ENCODE peak calls at places on chromosomes 11 and 22, in ten cellular contexts. S is stomach, A is breast epithelium, E is HepG2, Z is vagina, U is esophagus muscularis mucosa, Y is K562, H is suprapubic skin, P is H1, V is GM12891. M is an unnamed sample.

GRCh38 chr11:59172345-59173079 is 580 bp downstream of the DTX4 start:
- DNase-seq in S (peak; percentile 29), A (no peak), E (peak; percentile 10), Z (no peak), U (peak; percentile 86), Y (peak; percentile 37), H (no peak), P (no peak), V (peak; percentile 56), M (peak; percentile 39)

GRCh38 chr11:79263001-79263400 is 177.8 kb downstream of the TENM4 start:
- DNase-seq in S (peak; percentile 30), A (no peak), E (no peak), Z (peak; percentile 81), U (no peak), Y (no peak), H (no peak), P (no peak), V (no peak), M (no peak)

GRCh38 chr11:120169981-120170698 is 32.2 kb upstream of the TRIM29 start:
- DNase-seq in S (no peak), A (no peak), E (no peak), Z (no peak), U (peak; percentile 42), Y (no peak), H (no peak), P (no peak), V (no peak), M (no peak)

GRCh38 chr11:65915101-65915820 is 3.6 kb downstream of the C11orf68 start:
- DNase-seq in S (no peak), A (no peak), E (no peak), Z (no peak), U (no peak), Y (no peak), H (peak; percentile 73), P (no peak), V (no peak), M (no peak)

GRCh38 chr11:26323837-26324236 is 8.1 kb upstream of the ANO3 start:
- DNase-seq in S (no peak), A (no peak), E (no peak), Z (no peak), U (no peak), Y (no peak), H (no peak), P (no peak), V (no peak), M (no peak)

GRCh38 chr11:115579181-115579825 is 75.1 kb upstream of the CADM1 start:
- DNase-seq in S (no peak), A (no peak), E (no peak), Z (no peak), U (no peak), Y (no peak), H (no peak), P (no peak), V (no peak), M (no peak)

GRCh38 chr11:86818466-86819282 is 18.3 kb downstream of the PRSS23 start:
- DNase-seq in S (no peak), A (no peak), E (peak; percentile 42), Z (no peak), U (no peak), Y (peak; percentile 60), H (no peak), P (no peak), V (no peak), M (no peak)

GRCh38 chr11:113994077-113994954 is 19.4 kb downstream of the HTR3A start:
- DNase-seq in S (peak; percentile 36), A (no peak), E (no peak), Z (no peak), U (no peak), Y (peak; percentile 49), H (no peak), P (no peak), V (peak; percentile 43), M (no peak)

GRCh38 chr22:36569999-36570398 is 41.0 kb upstream of the EIF3D start:
- DNase-seq in S (no peak), A (no peak), E (peak; percentile 18), Z (no peak), U (no peak), Y (peak; percentile 22), H (no peak), P (peak; percentile 38), V (no peak), M (no peak)

GRCh38 chr11:46305295-46305694 is 27.8 kb downstream of the CREB3L1 start:
- DNase-seq in S (no peak), A (no peak), E (peak; percentile 30), Z (no peak), U (no peak), Y (no peak), H (no peak), P (no peak), V (no peak), M (no peak)

GRCh38 chr11:27352781-27353180 is 10.2 kb downstream of the CCDC34 start:
- DNase-seq in S (no peak), A (no peak), E (no peak), Z (no peak), U (no peak), Y (no peak), H (no peak), P (no peak), V (no peak), M (no peak)

GRCh38 chr22:29710922-29711593 is 8.7 kb upstream of the CABP7 start:
- DNase-seq in S (peak; percentile 33), A (no peak), E (no peak), Z (no peak), U (no peak), Y (no peak), H (no peak), P (no peak), V (no peak), M (no peak)

GRCh38 chr11:9962722-9963121 is 298.8 kb downstream of the SWAP70 start:
- DNase-seq in S (no peak), A (no peak), E (no peak), Z (no peak), U (no peak), Y (no peak), H (no peak), P (no peak), V (peak; percentile 18), M (peak; percentile 14)

GRCh38 chr11:91686700-91687099 is 537.9 kb upstream of the FAT3 start:
- DNase-seq in S (no peak), A (no peak), E (no peak), Z (no peak), U (no peak), Y (no peak), H (no peak), P (no peak), V (no peak), M (no peak)

GRCh38 chr11:97140885-97141494 is 751.2 kb downstream of the JRKL start:
- DNase-seq in S (no peak), A (no peak), E (peak; percentile 16), Z (no peak), U (no peak), Y (peak; percentile 8), H (no peak), P (no peak), V (no peak), M (no peak)

GRCh38 chr11:125376117-125376516 is 119.9 kb downstream of the FEZ1 start:
- DNase-seq in S (peak; percentile 27), A (peak; percentile 88), E (no peak), Z (no peak), U (peak; percentile 95), Y (peak; percentile 20), H (no peak), P (no peak), V (no peak), M (no peak)
- TF ChIP-seq POLR2AphosphoS5 in S (no peak), A (no peak), E (no peak), Z (peak; percentile 56), U (peak; percentile 56), Y (no peak), H (no peak), P (no peak), V (no peak), M (no peak)

GRCh38 chr11:32092581-32093170 is 1.8 kb downstream of the RCN1 start:
- DNase-seq in S (no peak), A (no peak), E (peak; percentile 59), Z (no peak), U (no peak), Y (no peak), H (no peak), P (no peak), V (no peak), M (no peak)
- TF ChIP-seq POLR2A in S (no peak), A (no peak), E (no peak), Z (no peak), U (no peak), Y (no peak), H (no peak), P (no peak), V (no peak), M (no peak)

DNA sequence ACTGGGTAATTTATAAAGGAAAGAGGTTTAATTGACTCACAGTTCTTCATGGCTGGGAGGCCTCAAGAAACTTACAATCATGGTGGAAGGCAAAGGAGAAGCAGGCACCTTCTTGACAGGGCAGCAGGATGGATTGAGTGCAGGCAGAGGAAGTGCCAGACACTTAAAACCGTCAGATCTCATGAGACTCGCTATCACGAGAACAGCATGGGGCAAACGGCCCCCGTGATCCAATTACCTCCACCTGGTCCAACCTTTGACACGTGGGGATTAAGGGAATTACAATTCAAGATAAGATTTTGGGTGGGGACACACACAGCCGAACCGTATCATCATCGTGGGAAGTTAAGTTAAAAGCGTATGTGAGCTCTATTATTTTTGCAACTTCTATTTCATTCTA is 71.4 kb upstream of the SYN3 start:
- DNase-seq in S (no peak), A (no peak), E (no peak), Z (no peak), U (no peak), Y (no peak), H (no peak), P (no peak), V (no peak), M (no peak)
- TF ChIP-seq POLR2AphosphoS5 in S (no peak), A (no peak), E (no peak), Z (no peak), U (no peak), Y (no peak), H (no peak), P (no peak), V (no peak), M (no peak)

GRCh38 chr22:24977370-24978230 is 25.1 kb downstream of the KIAA1671 start:
- DNase-seq in S (no peak), A (peak; percentile 59), E (no peak), Z (no peak), U (no peak), Y (no peak), H (no peak), P (no peak), V (no peak), M (no peak)
- TF ChIP-seq POLR2A in S (no peak), A (no peak), E (no peak), Z (no peak), U (no peak), Y (no peak), H (no peak), P (no peak), V (no peak), M (no peak)

GRCh38 chr22:31346255-31346732 is at the start of gene PATZ1:
- DNase-seq in S (peak; percentile 68), A (peak; percentile 63), E (peak; percentile 91), Z (no peak), U (no peak), Y (peak; percentile 67), H (peak; percentile 85), P (peak; percentile 61), V (peak; percentile 79), M (peak; percentile 66)
- TF ChIP-seq POLR2AphosphoS5 in S (no peak), A (no peak), E (peak; percentile 63), Z (no peak), U (peak; percentile 54), Y (no peak), H (no peak), P (peak; percentile 48), V (no peak), M (no peak)

M was measured in GM12892.